ENCODE peak calls at places on chromosomes 11 and 22, in ten cellular contexts. E, A, Q, O, Y, F, Z, U, J and K are unnamed samples.

GRCh38 chr11:134508219-134508990 is 96.4 kb upstream of the B3GAT1 start:
- DNase-seq in Y (no peak), J (no peak), E (no peak), Q (no peak), O (no peak), F (no peak), Z (no peak), U (no peak), A (peak; percentile 61), K (no peak)

GRCh38 chr11:16587670-16588069 is 150.8 kb upstream of the C11orf58 start:
- DNase-seq in Q (no peak), J (no peak), A (peak; percentile 76), U (no peak), Y (no peak), O (no peak), F (no peak), Z (no peak), E (no peak), K (no peak)

GRCh38 chr11:46877580-46877979 is 31.5 kb upstream of the CKAP5 start:
- DNase-seq in A (no peak), E (no peak), U (no peak), J (no peak), O (no peak), Z (no peak), Q (no peak), F (no peak), Y (no peak), K (no peak)

GRCh38 chr11:76567261-76567660 is 103.3 kb downstream of the LRRC32 start:
- DNase-seq in E (no peak), Y (no peak), J (no peak), Q (no peak), F (no peak), O (no peak), A (no peak), U (no peak), Z (no peak), K (no peak)

GRCh38 chr11:122207505-122207904 is 91.5 kb upstream of the BLID start:
- DNase-seq in Q (no peak), O (no peak), Z (no peak), J (no peak), U (peak; percentile 73), Y (no peak), A (no peak), F (no peak), E (no peak), K (no peak)

GRCh38 chr11:116600930-116601329 is 171.9 kb downstream of the BUD13 start:
- DNase-seq in E (no peak), Y (no peak), A (peak; percentile 49), Z (peak; percentile 17), U (no peak), Q (no peak), F (no peak), J (no peak), O (no peak), K (no peak)

GRCh38 chr22:49132009-49132408 is 695.7 kb downstream of the BRD1 start:
- DNase-seq in Q (no peak), J (no peak), E (no peak), F (no peak), U (no peak), O (no peak), A (no peak), Y (no peak), Z (no peak), K (peak; percentile 0)

GRCh38 chr11:20156876-20157613 is 3.2 kb downstream of the DBX1 start:
- DNase-seq in A (no peak), O (no peak), E (no peak), Z (no peak), F (peak; percentile 36), Y (peak; percentile 19), J (no peak), U (no peak), Q (no peak), K (no peak)

GRCh38 chr11:9210224-9210921 is 54.8 kb downstream of the DENND5A start:
- DNase-seq in Z (no peak), Q (no peak), E (no peak), A (no peak), O (no peak), U (peak; percentile 44), J (peak; percentile 7), F (no peak), Y (no peak), K (no peak)

GRCh38 chr11:18791175-18792065 is at the start of gene PTPN5:
- DNase-seq in U (peak; percentile 7), Y (no peak), E (no peak), Z (no peak), A (no peak), O (no peak), F (no peak), J (no peak), Q (no peak), K (peak; percentile 54)

GRCh38 chr11:101477926-101478325 is 105.9 kb downstream of the TRPC6 start:
- DNase-seq in E (no peak), A (no peak), F (no peak), U (no peak), J (no peak), Q (no peak), Z (no peak), O (no peak), Y (no peak), K (no peak)

GRCh38 chr11:2779499-2779980 is 79.7 kb upstream of the KCNQ1OT1 start:
- DNase-seq in J (no peak), F (no peak), Q (no peak), O (no peak), Z (no peak), E (no peak), A (no peak), Y (no peak), U (no peak), K (no peak)

GRCh38 chr11:44172966-44173365 is 77.5 kb downstream of the EXT2 start:
- DNase-seq in F (no peak), O (no peak), Q (no peak), Y (no peak), A (no peak), J (no peak), Z (no peak), E (no peak), U (no peak), K (no peak)

GRCh38 chr22:42324566-42324965 is 54.1 kb upstream of the TCF20 start:
- DNase-seq in O (no peak), U (no peak), E (no peak), Y (no peak), Z (no peak), F (no peak), A (no peak), Q (no peak), J (no peak), K (no peak)

GRCh38 chr11:11089805-11090204 is 232.0 kb upstream of the ZBED5 start:
- DNase-seq in U (no peak), O (no peak), E (no peak), Y (no peak), A (no peak), F (no peak), Q (no peak), Z (no peak), J (no peak), K (no peak)

GRCh38 chr11:123145220-123145619 is 49.8 kb downstream of the CLMP start:
- DNase-seq in Z (peak; percentile 39), Y (no peak), J (peak; percentile 73), U (peak; percentile 94), A (no peak), F (no peak), O (peak; percentile 63), E (no peak), Q (no peak), K (no peak)

GRCh38 chr11:102309621-102310541 is 7.4 kb upstream of the BIRC3 start:
- DNase-seq in Q (no peak), F (peak; percentile 62), Y (no peak), U (no peak), J (no peak), E (no peak), Z (no peak), A (no peak), O (no peak), K (no peak)

GRCh38 chr22:28799834-28800307 is 498 bp downstream of the XBP1 start:
- DNase-seq in Y (no peak), A (peak; percentile 81), Z (peak; percentile 83), E (no peak), F (peak; percentile 63), U (peak; percentile 61), O (peak; percentile 60), J (no peak), Q (no peak), K (peak; percentile 83)

GRCh38 chr11:47433157-47433556 is 6.9 kb upstream of the PSMC3 start:
- DNase-seq in U (no peak), A (no peak), Y (no peak), O (no peak), J (no peak), F (no peak), E (no peak), Z (peak; percentile 23), Q (no peak), K (no peak)